ENCODE peak calls at places on chromosomes 5 and 9, in seven cellular contexts. N is tibial artery, V is upper lobe of right lung, O is stomach, L is GM23338, I is heart right ventricle, J is uterus. M is an unnamed sample. For H3K36me3, the result is how much of the 10 kb centered on the place peaks cover.

GRCh38 chr5:98631311-98632054 is 142.0 kb upstream of the RGMB start:
- DNase-seq in N (no peak), V (no peak), O (no peak), L (no peak), I (no peak), J (no peak), M (peak)

GRCh38 chr5:172525633-172526360 is 71.5 kb upstream of the SH3PXD2B start:
- DNase-seq in N (no peak), V (peak), O (no peak), L (no peak), I (no peak), J (no peak), M (no peak)

GRCh38 chr9:16131269-16131668 is 578.4 kb downstream of the CCDC171 start:
- DNase-seq in N (no peak), V (no peak), O (no peak), L (peak), I (no peak), J (no peak), M (no peak)

GRCh38 chr9:108842610-108843295 is 13.0 kb downstream of the ACTL7B start:
- DNase-seq in N (no peak), V (no peak), O (no peak), L (peak), I (no peak), J (no peak), M (no peak)

GRCh38 chr9:77561321-77562020 is 86.7 kb downstream of the GNA14 start:
- DNase-seq in N (no peak), V (no peak), O (no peak), L (no peak), I (no peak), J (no peak), M (no peak)

GRCh38 chr9:136098844-136099243 is 3.8 kb upstream of the NACC2 start:
- DNase-seq in N (no peak), V (no peak), O (no peak), L (no peak), I (no peak), J (no peak), M (no peak)

GRCh38 chr9:126723807-126724172 is 81.0 kb upstream of the ZBTB43 start:
- DNase-seq in N (no peak), V (no peak), O (no peak), L (peak), I (no peak), J (no peak), M (no peak)

GRCh38 chr9:83469722-83470121 is 68.5 kb downstream of the FRMD3 start:
- DNase-seq in N (no peak), V (no peak), O (no peak), L (peak), I (no peak), J (no peak), M (no peak)

GRCh38 chr5:1521054-1521453 is 2.7 kb downstream of the LPCAT1 start:
- DNase-seq in N (no peak), V (peak), O (peak), L (no peak), I (no peak), J (peak), M (no peak)

GRCh38 chr9:137025120-137025966 is 2.7 kb downstream of the ABCA2 start:
- DNase-seq in N (no peak), V (no peak), O (peak), L (no peak), I (no peak), J (no peak), M (peak)

GRCh38 chr5:31768046-31768445 is 129.1 kb downstream of the PDZD2 start:
- DNase-seq in N (peak), V (no peak), O (no peak), L (no peak), I (peak), J (no peak), M (no peak)

GRCh38 chr5:56838409-56839039 is 23.2 kb downstream of the MAP3K1 start:
- DNase-seq in N (no peak), V (no peak), O (no peak), L (peak), I (no peak), J (no peak), M (peak)

DNA sequence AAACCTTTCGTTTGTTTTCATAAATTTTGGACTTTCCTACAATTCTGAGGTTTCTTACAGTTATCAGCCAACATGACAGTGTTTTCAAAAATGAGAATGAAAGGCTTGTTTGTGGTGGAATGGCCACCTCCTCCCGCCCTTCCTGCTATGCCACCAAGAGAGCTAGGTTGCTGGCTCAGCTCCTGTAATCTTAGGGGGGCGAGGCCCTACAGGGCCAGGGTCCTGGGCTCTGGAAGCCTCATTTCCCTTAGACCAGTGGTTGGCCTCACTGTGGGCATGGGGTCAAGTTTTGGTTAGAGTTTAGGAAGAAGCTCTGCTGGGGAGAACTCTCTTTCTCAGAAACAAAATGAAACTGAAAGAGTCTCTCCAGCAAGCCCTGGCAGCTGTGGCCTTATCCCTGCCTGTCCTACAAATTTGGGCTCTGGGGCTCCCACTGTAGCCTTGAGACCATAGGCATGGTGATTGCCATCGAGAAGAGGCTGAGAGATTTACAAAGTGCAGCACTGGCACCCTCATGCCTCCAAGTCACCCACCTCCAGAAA is 66.2 kb downstream of the IRX1 start:
- DNase-seq in N (no peak), V (peak), O (no peak), L (no peak), I (no peak), J (no peak), M (no peak)
- H3K4me3 ChIP-seq in N (no peak), V (no peak), O (no peak), L (no peak), I (no peak), J (no peak), M (no peak)

GRCh38 chr9:123825337-123825736 is 104.6 kb downstream of the DENND1A start:
- DNase-seq in N (no peak), V (no peak), O (no peak), L (peak), I (no peak), J (no peak), M (peak)
- TF ChIP-seq CTCF in N (no peak), V (no peak), O (no peak), L (peak), I (no peak), J (no peak), M (no peak)

DNA sequence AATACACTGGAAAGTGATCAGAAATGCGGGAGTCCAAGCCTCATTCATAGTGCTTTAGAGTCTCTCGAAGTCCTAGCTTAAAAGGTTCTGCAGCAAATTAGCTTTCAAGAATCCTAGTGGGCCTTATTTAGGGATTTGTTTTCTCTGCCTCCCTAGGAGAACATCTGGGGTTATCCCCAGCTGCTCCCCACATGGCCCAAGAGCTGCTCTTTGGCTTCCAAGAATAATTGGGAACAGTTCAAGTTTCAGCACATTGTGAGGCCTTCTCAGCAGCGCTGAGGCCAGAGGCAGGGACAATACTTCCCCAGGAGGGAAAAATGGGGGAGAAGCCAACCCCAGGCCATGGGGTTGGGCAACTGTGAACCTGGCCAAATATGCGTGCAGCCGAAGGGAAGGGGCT is 108.7 kb downstream of the LIFR start:
- DNase-seq in N (no peak), V (no peak), O (no peak), L (no peak), I (no peak), J (peak), M (no peak)
- H3K36me3 ChIP-seq in N (under half), V (under half), O (under half), L (under half), I (under half), J (under half), M (under half)

DNA sequence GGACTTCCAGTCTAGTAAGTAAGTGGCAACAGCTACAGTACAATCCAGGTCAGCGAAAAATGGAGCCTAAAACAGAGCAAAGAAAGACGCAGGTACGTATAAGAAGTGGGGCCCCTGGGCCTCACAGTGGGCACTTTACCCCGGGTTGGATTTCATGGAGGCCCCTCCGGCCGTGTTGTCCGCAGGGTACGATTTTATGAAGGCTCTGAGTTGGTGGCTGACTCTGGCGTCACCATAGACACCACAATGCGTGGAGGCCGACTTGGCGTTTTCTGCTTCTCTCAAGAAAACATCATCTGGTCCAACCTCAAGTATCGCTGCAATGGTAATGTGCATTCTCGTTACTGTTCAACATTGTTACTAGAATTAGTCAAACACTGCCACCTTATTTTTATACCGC is 47.1 kb downstream of the THBS4 start:
- DNase-seq in N (no peak), V (no peak), O (no peak), L (no peak), I (no peak), J (no peak), M (no peak)
- H3K4me3 ChIP-seq in N (no peak), V (no peak), O (peak), L (no peak), I (peak), J (no peak), M (no peak)

DNA sequence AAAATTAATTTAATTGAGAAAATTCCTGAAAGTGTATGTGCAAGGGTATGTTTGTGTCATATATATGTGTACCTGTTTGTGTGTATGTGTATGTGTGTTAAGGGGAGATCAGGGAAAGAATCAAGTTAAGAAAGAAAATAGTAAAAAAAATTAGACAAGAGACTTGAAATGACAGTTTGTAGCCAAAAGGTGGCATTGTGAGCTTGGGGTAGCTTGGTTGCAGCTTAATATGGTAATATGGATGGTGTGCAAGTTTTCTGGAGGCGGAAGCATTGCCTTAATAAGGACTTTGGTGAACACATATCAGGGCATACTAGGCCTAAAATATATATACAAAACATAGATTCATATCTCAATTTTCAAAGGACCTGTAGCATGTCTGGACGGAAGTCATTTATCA is 129.9 kb downstream of the INSYN2B start:
- DNase-seq in N (no peak), V (no peak), O (no peak), L (no peak), I (no peak), J (no peak), M (no peak)
- TF ChIP-seq CTCF in N (no peak), V (no peak), O (no peak), L (peak), I (no peak), J (no peak), M (no peak)

GRCh38 chr5:119385136-119386128 is 29.6 kb downstream of the TNFAIP8 start:
- DNase-seq in N (no peak), V (no peak), O (no peak), L (no peak), I (no peak), J (no peak), M (no peak)
- H3K36me3 ChIP-seq in N (under half), V (under half), O (under half), L (under half), I (under half), J (under half), M (under half)

GRCh38 chr5:180589771-180590542 is 1.3 kb downstream of the SCGB3A1 start:
- DNase-seq in N (no peak), V (no peak), O (no peak), L (peak), I (no peak), J (no peak), M (no peak)
- H3K4me3 ChIP-seq in N (no peak), V (peak), O (peak), L (peak), I (peak), J (no peak), M (no peak)

DNA sequence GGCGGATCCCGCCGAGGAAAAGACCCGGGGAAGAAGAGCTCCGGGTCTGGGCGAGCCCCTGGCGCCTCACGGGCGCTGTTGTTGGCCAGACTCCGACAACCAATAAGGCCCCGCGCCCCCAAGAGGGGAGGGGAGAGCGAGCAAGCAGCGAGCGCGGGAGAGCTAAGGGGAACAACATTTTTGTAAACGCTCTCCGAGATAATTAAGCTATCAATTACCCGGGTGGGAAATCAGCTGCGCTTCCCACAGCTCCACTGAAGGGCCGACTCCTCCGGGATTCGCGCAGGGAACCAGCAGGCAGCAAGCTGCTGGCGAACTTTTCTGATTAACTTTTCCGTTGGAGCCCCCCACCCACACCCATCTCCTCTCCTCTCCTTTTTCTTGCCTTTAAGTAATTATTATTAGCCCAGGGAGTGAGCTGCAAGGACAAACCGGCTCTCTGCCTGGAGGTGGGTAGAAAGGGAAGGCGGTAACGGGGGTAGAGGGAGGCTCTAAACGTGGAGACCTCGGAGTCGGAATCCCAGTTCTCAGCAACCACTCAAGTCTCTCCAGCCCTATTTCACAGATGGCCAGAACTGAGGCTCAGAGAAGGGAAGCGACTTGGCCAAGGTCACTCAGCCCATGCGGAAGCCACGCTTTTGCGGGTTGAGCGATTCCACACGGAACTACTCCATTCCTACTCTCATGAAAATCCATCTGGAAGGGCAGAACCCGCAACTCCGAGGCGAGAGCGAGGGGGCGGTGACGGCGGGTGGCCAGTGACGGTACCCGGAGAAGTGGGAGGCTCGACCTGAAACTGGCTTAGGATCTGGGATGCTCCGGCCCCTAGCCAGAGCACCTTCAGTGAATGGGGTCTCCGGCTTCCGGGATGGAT is 1.3 kb downstream of the ASTN2 start:
- DNase-seq in N (no peak), V (no peak), O (no peak), L (peak), I (no peak), J (no peak), M (no peak)
- TF ChIP-seq CTCF in N (no peak), V (no peak), O (no peak), L (peak), I (no peak), J (no peak), M (no peak)